ENCODE peak calls at places on chromosome 1, in eight cellular contexts. One of them, this sample, is unnamed.

GRCh38 chr1:63328140-63328521 is 5.8 kb downstream of the FOXD3 start:
- DNase-seq in T-helper 2 cell: no peak
- DNase-seq in activated CD4-positive, alpha-beta T cell treated with anti-CD3 and anti-CD28 coated beads, Interleukin-2, amount 50 U/mL, for 1 hour: no peak
- DNase-seq in iPS-NIHi11: no peak
- DNase-seq in left colon: no peak
- DNase-seq in NCI-H2081: no peak
- DNase-seq in HS-27A: no peak
- DNase-seq in effector memory CD4-positive, alpha-beta T cell: no peak
- DNase-seq in this sample: no peak

GRCh38 chr1:54285815-54286214 is 85.8 kb downstream of the MRPL37 start:
- DNase-seq in effector memory CD4-positive, alpha-beta T cell: no peak
- DNase-seq in NCI-H2081: no peak
- DNase-seq in iPS-NIHi11: no peak
- DNase-seq in activated CD4-positive, alpha-beta T cell treated with anti-CD3 and anti-CD28 coated beads, Interleukin-2, amount 50 U/mL, for 1 hour: no peak
- DNase-seq in HS-27A: no peak
- DNase-seq in T-helper 2 cell: no peak
- DNase-seq in left colon: no peak
- DNase-seq in this sample: no peak

GRCh38 chr1:43549921-43550597 is 19.4 kb downstream of the PTPRF start:
- DNase-seq in effector memory CD4-positive, alpha-beta T cell: no peak
- DNase-seq in T-helper 2 cell: no peak
- DNase-seq in left colon: peak; percentile 90
- DNase-seq in NCI-H2081: peak; percentile 94
- DNase-seq in activated CD4-positive, alpha-beta T cell treated with anti-CD3 and anti-CD28 coated beads, Interleukin-2, amount 50 U/mL, for 1 hour: no peak
- DNase-seq in iPS-NIHi11: peak; percentile 93
- DNase-seq in HS-27A: no peak
- DNase-seq in this sample: no peak

GRCh38 chr1:160996195-160996594 is 24.8 kb downstream of the F11R start:
- DNase-seq in activated CD4-positive, alpha-beta T cell treated with anti-CD3 and anti-CD28 coated beads, Interleukin-2, amount 50 U/mL, for 1 hour: no peak
- DNase-seq in iPS-NIHi11: no peak
- DNase-seq in HS-27A: no peak
- DNase-seq in left colon: no peak
- DNase-seq in T-helper 2 cell: no peak
- DNase-seq in NCI-H2081: no peak
- DNase-seq in effector memory CD4-positive, alpha-beta T cell: no peak
- DNase-seq in this sample: no peak

GRCh38 chr1:208054885-208055507 is 144.1 kb upstream of the CD34 start:
- DNase-seq in HS-27A: no peak
- DNase-seq in effector memory CD4-positive, alpha-beta T cell: no peak
- DNase-seq in left colon: no peak
- DNase-seq in activated CD4-positive, alpha-beta T cell treated with anti-CD3 and anti-CD28 coated beads, Interleukin-2, amount 50 U/mL, for 1 hour: no peak
- DNase-seq in T-helper 2 cell: no peak
- DNase-seq in iPS-NIHi11: no peak
- DNase-seq in NCI-H2081: no peak
- DNase-seq in this sample: no peak

GRCh38 chr1:3369437-3370076 is 84.9 kb upstream of the ARHGEF16 start:
- DNase-seq in left colon: no peak
- DNase-seq in activated CD4-positive, alpha-beta T cell treated with anti-CD3 and anti-CD28 coated beads, Interleukin-2, amount 50 U/mL, for 1 hour: no peak
- DNase-seq in T-helper 2 cell: no peak
- DNase-seq in iPS-NIHi11: no peak
- DNase-seq in effector memory CD4-positive, alpha-beta T cell: no peak
- DNase-seq in HS-27A: no peak
- DNase-seq in NCI-H2081: no peak
- DNase-seq in this sample: no peak

GRCh38 chr1:175481126-175482071 is 262.0 kb downstream of the TNR start:
- DNase-seq in iPS-NIHi11: peak; percentile 39
- DNase-seq in activated CD4-positive, alpha-beta T cell treated with anti-CD3 and anti-CD28 coated beads, Interleukin-2, amount 50 U/mL, for 1 hour: no peak
- DNase-seq in NCI-H2081: peak; percentile 24
- DNase-seq in T-helper 2 cell: no peak
- DNase-seq in left colon: no peak
- DNase-seq in effector memory CD4-positive, alpha-beta T cell: no peak
- DNase-seq in HS-27A: no peak
- DNase-seq in this sample: no peak

GRCh38 chr1:226185153-226186036 is 1.1 kb downstream of the ACBD3 start:
- DNase-seq in activated CD4-positive, alpha-beta T cell treated with anti-CD3 and anti-CD28 coated beads, Interleukin-2, amount 50 U/mL, for 1 hour: no peak
- DNase-seq in HS-27A: no peak
- DNase-seq in left colon: no peak
- DNase-seq in NCI-H2081: no peak
- DNase-seq in iPS-NIHi11: no peak
- DNase-seq in T-helper 2 cell: no peak
- DNase-seq in effector memory CD4-positive, alpha-beta T cell: no peak
- DNase-seq in this sample: no peak

GRCh38 chr1:153790996-153791855 is 16.0 kb downstream of the SLC27A3 start:
- DNase-seq in effector memory CD4-positive, alpha-beta T cell: no peak
- DNase-seq in NCI-H2081: no peak
- DNase-seq in iPS-NIHi11: no peak
- DNase-seq in left colon: peak; percentile 47
- DNase-seq in HS-27A: peak; percentile 45
- DNase-seq in activated CD4-positive, alpha-beta T cell treated with anti-CD3 and anti-CD28 coated beads, Interleukin-2, amount 50 U/mL, for 1 hour: no peak
- DNase-seq in T-helper 2 cell: no peak
- DNase-seq in this sample: peak; percentile 63

GRCh38 chr1:15429701-15430149 is 8.5 kb upstream of the CTRC start:
- DNase-seq in iPS-NIHi11: no peak
- DNase-seq in activated CD4-positive, alpha-beta T cell treated with anti-CD3 and anti-CD28 coated beads, Interleukin-2, amount 50 U/mL, for 1 hour: no peak
- DNase-seq in HS-27A: no peak
- DNase-seq in effector memory CD4-positive, alpha-beta T cell: no peak
- DNase-seq in NCI-H2081: no peak
- DNase-seq in left colon: no peak
- DNase-seq in T-helper 2 cell: no peak
- DNase-seq in this sample: peak; percentile 36

GRCh38 chr1:228438266-228438665 is 21.6 kb upstream of the TRIM17 start:
- DNase-seq in activated CD4-positive, alpha-beta T cell treated with anti-CD3 and anti-CD28 coated beads, Interleukin-2, amount 50 U/mL, for 1 hour: no peak
- DNase-seq in T-helper 2 cell: no peak
- DNase-seq in iPS-NIHi11: no peak
- DNase-seq in HS-27A: no peak
- DNase-seq in left colon: no peak
- DNase-seq in effector memory CD4-positive, alpha-beta T cell: no peak
- DNase-seq in NCI-H2081: no peak
- DNase-seq in this sample: no peak

GRCh38 chr1:235275223-235275622 is 52.8 kb downstream of the ARID4B start:
- DNase-seq in T-helper 2 cell: no peak
- DNase-seq in effector memory CD4-positive, alpha-beta T cell: no peak
- DNase-seq in activated CD4-positive, alpha-beta T cell treated with anti-CD3 and anti-CD28 coated beads, Interleukin-2, amount 50 U/mL, for 1 hour: no peak
- DNase-seq in HS-27A: no peak
- DNase-seq in NCI-H2081: peak; percentile 25
- DNase-seq in left colon: no peak
- DNase-seq in iPS-NIHi11: no peak
- DNase-seq in this sample: peak; percentile 50

GRCh38 chr1:105427543-105427942 is 1628.9 kb upstream of the PRMT6 start:
- DNase-seq in left colon: no peak
- DNase-seq in T-helper 2 cell: no peak
- DNase-seq in NCI-H2081: no peak
- DNase-seq in effector memory CD4-positive, alpha-beta T cell: no peak
- DNase-seq in iPS-NIHi11: no peak
- DNase-seq in activated CD4-positive, alpha-beta T cell treated with anti-CD3 and anti-CD28 coated beads, Interleukin-2, amount 50 U/mL, for 1 hour: no peak
- DNase-seq in HS-27A: peak; percentile 1
- DNase-seq in this sample: no peak

GRCh38 chr1:36973056-36973455 is 61.3 kb downstream of the GRIK3 start:
- DNase-seq in NCI-H2081: no peak
- DNase-seq in activated CD4-positive, alpha-beta T cell treated with anti-CD3 and anti-CD28 coated beads, Interleukin-2, amount 50 U/mL, for 1 hour: no peak
- DNase-seq in T-helper 2 cell: no peak
- DNase-seq in iPS-NIHi11: no peak
- DNase-seq in effector memory CD4-positive, alpha-beta T cell: no peak
- DNase-seq in left colon: no peak
- DNase-seq in HS-27A: no peak
- DNase-seq in this sample: no peak

GRCh38 chr1:203327684-203328457 is 22.6 kb downstream of the BTG2 start:
- DNase-seq in left colon: peak; percentile 80
- DNase-seq in T-helper 2 cell: peak; percentile 38
- DNase-seq in NCI-H2081: peak; percentile 87
- DNase-seq in HS-27A: no peak
- DNase-seq in effector memory CD4-positive, alpha-beta T cell: peak; percentile 64
- DNase-seq in activated CD4-positive, alpha-beta T cell treated with anti-CD3 and anti-CD28 coated beads, Interleukin-2, amount 50 U/mL, for 1 hour: peak; percentile 75
- DNase-seq in iPS-NIHi11: peak; percentile 64
- DNase-seq in this sample: peak; percentile 81

GRCh38 chr1:106344494-106344893 is 712.0 kb upstream of the PRMT6 start:
- DNase-seq in activated CD4-positive, alpha-beta T cell treated with anti-CD3 and anti-CD28 coated beads, Interleukin-2, amount 50 U/mL, for 1 hour: no peak
- DNase-seq in HS-27A: no peak
- DNase-seq in effector memory CD4-positive, alpha-beta T cell: no peak
- DNase-seq in left colon: no peak
- DNase-seq in T-helper 2 cell: no peak
- DNase-seq in iPS-NIHi11: no peak
- DNase-seq in NCI-H2081: no peak
- DNase-seq in this sample: no peak

GRCh38 chr1:160149706-160150105 is 1.7 kb upstream of the ATP1A4 start:
- DNase-seq in NCI-H2081: no peak
- DNase-seq in T-helper 2 cell: no peak
- DNase-seq in iPS-NIHi11: no peak
- DNase-seq in left colon: no peak
- DNase-seq in HS-27A: no peak
- DNase-seq in activated CD4-positive, alpha-beta T cell treated with anti-CD3 and anti-CD28 coated beads, Interleukin-2, amount 50 U/mL, for 1 hour: no peak
- DNase-seq in effector memory CD4-positive, alpha-beta T cell: no peak
- DNase-seq in this sample: no peak

GRCh38 chr1:37958690-37959089 is 11.8 kb upstream of the INPP5B start:
- DNase-seq in left colon: no peak
- DNase-seq in HS-27A: peak; percentile 92
- DNase-seq in activated CD4-positive, alpha-beta T cell treated with anti-CD3 and anti-CD28 coated beads, Interleukin-2, amount 50 U/mL, for 1 hour: no peak
- DNase-seq in effector memory CD4-positive, alpha-beta T cell: no peak
- DNase-seq in NCI-H2081: no peak
- DNase-seq in iPS-NIHi11: no peak
- DNase-seq in T-helper 2 cell: no peak
- DNase-seq in this sample: no peak

GRCh38 chr1:52842643-52843310 is at the start of gene ZYG11A:
- DNase-seq in iPS-NIHi11: peak; percentile 88
- DNase-seq in effector memory CD4-positive, alpha-beta T cell: peak; percentile 51
- DNase-seq in HS-27A: peak; percentile 79
- DNase-seq in T-helper 2 cell: peak; percentile 51
- DNase-seq in left colon: peak; percentile 34
- DNase-seq in activated CD4-positive, alpha-beta T cell treated with anti-CD3 and anti-CD28 coated beads, Interleukin-2, amount 50 U/mL, for 1 hour: peak; percentile 59
- DNase-seq in NCI-H2081: no peak
- DNase-seq in this sample: peak; percentile 83

GRCh38 chr1:214135886-214136285 is 145.1 kb upstream of the SMYD2 start:
- DNase-seq in effector memory CD4-positive, alpha-beta T cell: no peak
- DNase-seq in activated CD4-positive, alpha-beta T cell treated with anti-CD3 and anti-CD28 coated beads, Interleukin-2, amount 50 U/mL, for 1 hour: no peak
- DNase-seq in HS-27A: no peak
- DNase-seq in left colon: no peak
- DNase-seq in NCI-H2081: no peak
- DNase-seq in iPS-NIHi11: no peak
- DNase-seq in T-helper 2 cell: no peak
- DNase-seq in this sample: no peak

This sample was measured in B cell.